ENCODE peak calls at places on chromosome 18, in six cellular contexts. D is H1, N is upper lobe of left lung, M is sigmoid colon, U is HCT116, C is stomach. Z is an unnamed sample.

GRCh38 chr18:7946724-7947377 is 379.7 kb downstream of the PTPRM start:
- DNase-seq in D (no peak), N (no peak), M (no peak), U (peak), C (peak), Z (no peak)

GRCh38 chr18:39453356-39453755 is 1887.8 kb upstream of the CELF4 start:
- DNase-seq in D (no peak), N (no peak), M (no peak), U (no peak), C (no peak), Z (no peak)

GRCh38 chr18:13641551-13642439 is 84.6 kb downstream of the FAM210A start:
- DNase-seq in D (no peak), N (no peak), M (peak), U (no peak), C (no peak), Z (no peak)

GRCh38 chr18:59909289-59910036 is 9.7 kb downstream of the PMAIP1 start:
- DNase-seq in D (no peak), N (no peak), M (no peak), U (no peak), C (no peak), Z (no peak)

GRCh38 chr18:74518456-74519315 is 15.6 kb upstream of the CNDP1 start:
- DNase-seq in D (no peak), N (no peak), M (peak), U (no peak), C (peak), Z (no peak)

GRCh38 chr18:12317664-12318333 is 9.8 kb downstream of the TUBB6 start:
- DNase-seq in D (no peak), N (no peak), M (no peak), U (no peak), C (no peak), Z (no peak)

GRCh38 chr18:55833543-55833942 is 245.6 kb upstream of the TCF4 start:
- DNase-seq in D (no peak), N (no peak), M (no peak), U (no peak), C (no peak), Z (no peak)

GRCh38 chr18:74013955-74014354 is 133.7 kb downstream of the FBXO15 start:
- DNase-seq in D (no peak), N (peak), M (no peak), U (no peak), C (no peak), Z (no peak)

GRCh38 chr18:251572-251971 is 16.3 kb downstream of the THOC1 start:
- DNase-seq in D (no peak), N (no peak), M (no peak), U (no peak), C (no peak), Z (no peak)

GRCh38 chr18:8468911-8469310 is 140.3 kb upstream of the RAB12 start:
- DNase-seq in D (no peak), N (no peak), M (no peak), U (no peak), C (no peak), Z (no peak)

GRCh38 chr18:59517446-59518171 is 158.5 kb upstream of the LMAN1 start:
- DNase-seq in D (no peak), N (no peak), M (no peak), U (no peak), C (no peak), Z (no peak)

GRCh38 chr18:7789853-7790552 is 222.9 kb downstream of the PTPRM start:
- DNase-seq in D (peak), N (peak), M (no peak), U (peak), C (peak), Z (no peak)

GRCh38 chr18:5527603-5528002 is 16.2 kb downstream of the EPB41L3 start:
- DNase-seq in D (no peak), N (peak), M (peak), U (no peak), C (no peak), Z (no peak)

GRCh38 chr18:21191596-21192307 is 50.3 kb upstream of the GREB1L start:
- DNase-seq in D (peak), N (peak), M (no peak), U (peak), C (peak), Z (no peak)

GRCh38 chr18:54843302-54843701 is 15.0 kb downstream of the RAB27B start:
- DNase-seq in D (no peak), N (no peak), M (no peak), U (no peak), C (no peak), Z (no peak)

GRCh38 chr18:48541026-48541746 is 2.4 kb downstream of the CTIF start:
- DNase-seq in D (no peak), N (peak), M (peak), U (no peak), C (peak), Z (peak)

GRCh38 chr18:58097127-58097906 is 53.3 kb downstream of the NEDD4L start:
- DNase-seq in D (no peak), N (peak), M (no peak), U (no peak), C (peak), Z (no peak)

GRCh38 chr18:6465281-6465680 is 50.6 kb upstream of the L3MBTL4 start:
- DNase-seq in D (no peak), N (no peak), M (no peak), U (no peak), C (no peak), Z (no peak)

GRCh38 chr18:48945953-48946217 is 4.9 kb downstream of the SMAD7 start:
- DNase-seq in D (no peak), N (no peak), M (no peak), U (no peak), C (no peak), Z (no peak)

GRCh38 chr18:32998285-32998684 is 225.5 kb upstream of the KLHL14 start:
- DNase-seq in D (no peak), N (no peak), M (no peak), U (no peak), C (no peak), Z (no peak)

GRCh38 chr18:49476664-49477411 is 10.2 kb downstream of the C18orf32 start:
- DNase-seq in D (no peak), N (peak), M (no peak), U (no peak), C (no peak), Z (no peak)

GRCh38 chr18:25099838-25100393 is 252.1 kb downstream of the ZNF521 start:
- DNase-seq in D (no peak), N (no peak), M (no peak), U (no peak), C (no peak), Z (no peak)
- TF ChIP-seq POLR2AphosphoS5 in D (no peak), N (no peak), M (no peak), U (no peak), C (no peak), Z (no peak)

DNA sequence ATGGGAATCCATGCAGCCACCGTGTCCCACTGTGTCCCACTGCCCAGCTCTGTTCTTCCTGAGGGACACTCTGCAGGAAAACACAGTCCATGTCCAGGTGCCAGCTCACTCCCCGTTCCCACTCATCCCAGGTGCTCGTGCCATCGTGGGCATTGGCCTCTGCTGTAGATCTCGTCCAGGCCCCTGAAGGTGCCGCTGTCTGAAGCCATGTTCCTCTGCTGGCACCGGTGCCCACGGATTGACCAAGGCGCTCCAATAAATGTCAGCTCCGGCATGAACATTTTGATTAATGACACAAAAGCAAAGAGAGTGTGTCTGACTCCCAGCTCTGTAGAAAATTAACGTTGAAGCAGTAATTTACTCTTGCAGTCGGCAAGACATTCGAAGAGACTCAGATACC is 280.1 kb upstream of the SALL3 start:
- DNase-seq in D (no peak), N (no peak), M (peak), U (no peak), C (no peak), Z (no peak)
- TF ChIP-seq POLR2A in D (no peak), N (no peak), M (no peak), U (no peak), C (no peak), Z (no peak)

DNA sequence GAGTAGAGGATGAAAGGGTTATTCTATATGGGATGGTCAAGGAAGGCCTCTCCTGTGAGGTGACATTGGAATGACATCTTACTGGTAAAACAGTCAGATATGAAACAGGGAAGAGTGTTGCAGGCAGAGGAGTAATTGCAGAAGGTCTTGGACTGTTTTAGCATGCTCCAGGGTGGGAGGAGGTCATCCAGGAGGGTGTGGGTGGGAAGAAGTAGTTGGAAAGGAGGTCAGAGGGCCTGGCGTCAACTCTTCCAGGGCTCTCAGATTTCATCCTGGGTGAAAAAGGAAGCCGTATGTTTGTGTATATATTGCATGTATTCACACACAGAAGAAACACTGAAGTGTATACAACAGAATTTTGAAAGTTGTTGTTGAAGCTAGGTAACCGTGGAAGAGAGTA is 48.2 kb downstream of the ATP9B start:
- DNase-seq in D (no peak), N (no peak), M (no peak), U (no peak), C (no peak), Z (no peak)
- TF ChIP-seq POLR2AphosphoS5 in D (no peak), N (no peak), M (no peak), U (no peak), C (no peak), Z (no peak)

GRCh38 chr18:76491436-76491800 is 3.6 kb downstream of the ZNF516 start:
- DNase-seq in D (no peak), N (peak), M (peak), U (no peak), C (peak), Z (peak)

GRCh38 chr18:76492669-76493212 is 2.3 kb downstream of the ZNF516 start:
- DNase-seq in D (peak), N (peak), M (peak), U (peak), C (peak), Z (peak)

GRCh38 chr18:76490701-76491171 is 4.3 kb downstream of the ZNF516 start:
- DNase-seq in D (no peak), N (peak), M (peak), U (no peak), C (peak), Z (peak)

GRCh38 chr18:76493213-76494107 is 1.6 kb downstream of the ZNF516 start:
- DNase-seq in D (no peak), N (peak), M (no peak), U (no peak), C (no peak), Z (peak)

DNA sequence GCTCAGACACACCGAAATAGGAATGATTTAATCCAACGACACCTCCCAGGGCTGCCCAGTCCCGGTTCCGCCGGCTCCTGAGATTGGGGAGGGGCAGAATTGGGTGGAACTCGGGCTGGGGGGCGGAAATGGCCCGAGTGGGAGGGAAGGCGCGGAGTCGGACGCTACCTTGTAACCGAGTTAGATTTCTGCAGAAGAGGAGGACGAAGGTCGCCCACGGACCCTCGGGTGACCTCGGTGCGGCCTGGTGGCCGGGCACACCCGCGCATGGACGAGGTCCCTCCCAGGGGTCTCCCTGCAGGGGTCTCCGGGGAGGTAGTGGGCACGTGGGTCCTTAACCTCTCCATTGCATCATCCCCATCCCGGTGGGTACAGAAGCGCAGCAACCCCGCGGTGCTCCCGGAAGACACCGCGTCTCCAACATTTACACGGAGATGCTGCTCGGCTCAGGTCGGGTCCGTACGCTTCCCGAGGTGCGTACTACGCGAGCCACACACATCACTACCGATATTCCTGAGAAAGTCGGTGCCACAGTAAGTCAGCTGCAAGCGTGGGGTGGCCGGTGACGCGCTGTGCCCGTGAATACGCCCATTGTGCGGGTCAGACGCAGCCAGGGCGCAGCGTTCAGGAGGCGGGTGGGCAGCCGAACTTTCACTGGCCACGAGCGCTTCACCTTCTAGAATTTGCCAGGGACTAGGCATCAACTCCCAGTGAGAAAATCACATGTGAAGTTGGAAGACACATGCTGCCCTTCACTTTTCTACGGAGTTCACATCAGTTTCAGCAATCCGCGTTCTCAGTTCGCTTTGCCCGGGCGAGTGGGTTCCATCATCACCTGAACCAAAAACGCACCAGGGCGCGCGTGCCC is 3.0 kb downstream of the ZNF516 start:
- DNase-seq in D (no peak), N (peak), M (peak), U (no peak), C (peak), Z (no peak)
- TF ChIP-seq POLR2A in D (no peak), N (no peak), M (peak), U (peak), C (no peak), Z (no peak)

GRCh38 chr18:27717250-27717649 is 459.7 kb downstream of the CDH2 start:
- DNase-seq in D (no peak), N (no peak), M (no peak), U (no peak), C (no peak), Z (no peak)
- TF ChIP-seq POLR2AphosphoS5 in D (no peak), N (no peak), M (no peak), U (no peak), C (no peak), Z (no peak)

DNA sequence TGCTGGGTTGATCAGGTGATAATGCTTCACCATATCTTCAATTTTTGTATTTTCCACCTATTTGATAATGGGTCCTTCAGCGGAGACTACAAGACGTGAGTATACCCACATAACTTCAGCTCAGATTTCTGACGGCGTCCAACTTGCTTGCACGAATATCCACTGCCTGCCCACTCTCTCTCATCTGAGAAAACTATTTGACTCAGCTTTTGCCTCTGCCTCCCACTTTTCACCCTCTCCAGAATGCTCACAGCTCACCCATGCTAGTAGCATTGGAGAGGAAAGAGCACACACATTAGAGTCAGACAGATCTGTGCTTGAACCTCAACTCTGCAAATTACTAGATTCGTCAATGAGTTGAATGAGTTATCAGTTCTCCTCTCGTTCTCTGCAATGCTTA is 166.8 kb downstream of the BCL2 start:
- DNase-seq in D (no peak), N (no peak), M (no peak), U (no peak), C (no peak), Z (no peak)
- TF ChIP-seq POLR2A in D (no peak), N (no peak), M (no peak), U (no peak), C (no peak), Z (peak)

DNA sequence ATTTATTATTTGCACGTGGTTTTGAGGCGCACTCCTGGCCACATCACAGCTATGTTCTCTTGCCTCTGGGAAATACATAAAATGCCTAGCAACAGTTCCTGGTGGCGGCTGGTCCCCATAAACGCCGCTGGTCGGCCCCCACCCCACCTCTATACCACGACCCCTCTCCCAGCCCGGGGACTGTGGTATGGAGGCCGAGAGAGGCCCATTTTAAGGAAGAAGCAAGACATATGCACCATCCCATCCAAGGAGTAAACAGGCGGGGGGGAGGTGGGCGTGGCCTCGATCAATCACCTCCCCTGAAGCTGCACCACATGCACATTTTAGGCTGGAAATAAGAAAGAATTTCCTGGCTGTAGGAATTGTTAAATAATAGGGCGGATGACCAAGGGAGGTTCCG is 82.6 kb downstream of the BCL2 start:
- DNase-seq in D (no peak), N (no peak), M (no peak), U (no peak), C (no peak), Z (no peak)
- TF ChIP-seq POLR2AphosphoS5 in D (no peak), N (no peak), M (no peak), U (no peak), C (no peak), Z (no peak)

GRCh38 chr18:76494541-76495403 is at the start of gene ZNF516:
- DNase-seq in D (no peak), N (peak), M (no peak), U (no peak), C (peak), Z (no peak)

GRCh38 chr18:76498064-76498463 is 3.0 kb upstream of the ZNF516 start:
- DNase-seq in D (no peak), N (no peak), M (no peak), U (no peak), C (no peak), Z (no peak)

GRCh38 chr18:76494181-76494540 is 881 bp downstream of the ZNF516 start:
- DNase-seq in D (no peak), N (peak), M (no peak), U (no peak), C (no peak), Z (no peak)

GRCh38 chr18:76496200-76496890 is 1.3 kb upstream of the ZNF516 start:
- DNase-seq in D (no peak), N (peak), M (peak), U (no peak), C (peak), Z (no peak)

DNA sequence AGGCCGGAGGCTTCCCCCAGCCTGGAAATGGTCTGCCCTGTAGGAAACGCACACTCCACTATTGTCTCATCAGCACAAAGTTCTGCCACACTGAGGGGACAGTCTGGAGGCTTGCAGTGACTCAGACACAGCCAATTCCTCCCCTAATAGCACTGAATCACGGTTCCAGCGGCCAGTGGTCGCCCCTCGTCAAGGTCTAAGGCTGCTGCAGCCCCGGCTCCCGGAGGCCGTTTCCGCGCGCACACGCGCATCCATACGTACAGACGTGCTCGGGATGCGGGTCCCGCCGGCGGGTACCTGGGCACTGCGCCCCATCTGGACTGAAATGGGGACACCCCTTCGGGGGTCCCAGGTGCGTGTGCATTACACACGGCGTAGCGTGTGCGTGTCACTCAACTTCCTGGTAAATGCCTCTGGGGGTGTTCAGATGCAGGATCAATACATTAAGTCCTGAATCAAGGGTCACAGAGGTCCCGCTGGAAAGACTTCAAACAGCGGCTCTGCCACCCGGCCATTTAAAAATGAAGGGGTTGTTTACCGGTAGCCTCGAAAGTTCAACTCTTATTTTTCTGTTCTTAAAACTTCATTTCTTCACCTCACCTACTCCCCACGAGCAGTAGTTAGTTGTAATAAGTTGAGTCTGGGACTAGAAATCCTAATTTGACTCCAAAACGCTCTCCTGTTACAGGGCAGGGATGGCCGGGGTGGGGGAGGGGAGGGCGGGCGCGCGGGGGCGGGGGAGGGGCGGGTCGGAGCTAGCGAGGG is 575 bp upstream of the ZNF516 start:
- DNase-seq in D (no peak), N (peak), M (peak), U (no peak), C (no peak), Z (no peak)
- TF ChIP-seq POLR2A in D (peak), N (peak), M (no peak), U (no peak), C (no peak), Z (peak)

DNA sequence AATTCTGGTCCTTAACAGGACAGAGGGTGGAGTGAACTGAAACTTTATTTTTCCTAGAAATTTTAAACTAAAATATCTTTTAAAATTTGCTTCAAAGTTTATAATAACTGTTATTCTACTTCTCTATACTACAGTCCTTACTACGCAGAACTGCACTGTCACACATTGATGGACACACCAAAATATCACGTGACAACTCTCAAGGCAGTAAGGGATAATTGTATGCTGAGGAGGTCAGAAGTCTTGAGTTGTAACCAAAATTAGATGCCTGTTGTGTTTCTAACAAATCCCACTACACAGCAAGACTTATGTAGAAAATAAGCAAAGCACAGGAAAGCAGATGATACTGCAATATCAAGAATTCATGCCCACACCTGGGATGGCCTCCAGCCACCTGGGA is 76.3 kb downstream of the CHST9 start:
- DNase-seq in D (no peak), N (no peak), M (no peak), U (no peak), C (no peak), Z (no peak)
- TF ChIP-seq POLR2AphosphoS5 in D (no peak), N (no peak), M (no peak), U (no peak), C (no peak), Z (no peak)